ENCODE peak calls at places on chromosomes 5 and 9, in seven cellular contexts. Q, I, E, P, Y, R and V are unnamed samples.
A peak's percentile ranks its signal among the peaks of the same experiment; 100 is the strongest.

GRCh38 chr5:143401846-143402463 is 1.5 kb downstream of the NR3C1 start:
- DNase-seq in Q (no peak), I (no peak), E (no peak), P (peak; percentile 63), Y (peak; percentile 20), R (no peak), V (no peak)

GRCh38 chr9:96553070-96553469 is 66.6 kb downstream of the CDC14B start:
- DNase-seq in Q (no peak), I (no peak), E (no peak), P (peak; percentile 73), Y (peak; percentile 88), R (no peak), V (no peak)

GRCh38 chr9:109453210-109453842 is 44.8 kb downstream of the PTPN3 start:
- DNase-seq in Q (no peak), I (no peak), E (no peak), P (peak; percentile 97), Y (peak; percentile 81), R (no peak), V (no peak)

GRCh38 chr9:125999504-125999881 is 252.3 kb downstream of the PBX3 start:
- DNase-seq in Q (no peak), I (no peak), E (no peak), P (no peak), Y (no peak), R (no peak), V (no peak)

GRCh38 chr9:125974705-125975104 is 227.5 kb downstream of the PBX3 start:
- DNase-seq in Q (no peak), I (no peak), E (no peak), P (no peak), Y (no peak), R (no peak), V (no peak)

GRCh38 chr9:91784673-91785402 is 165.2 kb downstream of the ROR2 start:
- DNase-seq in Q (no peak), I (no peak), E (no peak), P (no peak), Y (no peak), R (no peak), V (no peak)

GRCh38 chr5:14268236-14268701 is 125.1 kb downstream of the TRIO start:
- DNase-seq in Q (no peak), I (no peak), E (no peak), P (peak; percentile 87), Y (peak; percentile 81), R (no peak), V (no peak)

GRCh38 chr5:53578854-53579253 is 18.4 kb downstream of the NDUFS4 start:
- DNase-seq in Q (no peak), I (no peak), E (no peak), P (no peak), Y (no peak), R (no peak), V (no peak)

GRCh38 chr5:98458004-98458403 is 315.5 kb upstream of the RGMB start:
- DNase-seq in Q (no peak), I (no peak), E (no peak), P (no peak), Y (peak; percentile 95), R (no peak), V (no peak)

GRCh38 chr5:98453309-98453708 is 320.2 kb upstream of the RGMB start:
- DNase-seq in Q (no peak), I (no peak), E (no peak), P (no peak), Y (no peak), R (no peak), V (no peak)

GRCh38 chr5:98455660-98456059 is 317.8 kb upstream of the RGMB start:
- DNase-seq in Q (no peak), I (no peak), E (no peak), P (no peak), Y (peak; percentile 77), R (no peak), V (no peak)

GRCh38 chr5:98454904-98455303 is 318.6 kb upstream of the RGMB start:
- DNase-seq in Q (no peak), I (no peak), E (no peak), P (peak; percentile 88), Y (peak; percentile 97), R (no peak), V (no peak)

DNA sequence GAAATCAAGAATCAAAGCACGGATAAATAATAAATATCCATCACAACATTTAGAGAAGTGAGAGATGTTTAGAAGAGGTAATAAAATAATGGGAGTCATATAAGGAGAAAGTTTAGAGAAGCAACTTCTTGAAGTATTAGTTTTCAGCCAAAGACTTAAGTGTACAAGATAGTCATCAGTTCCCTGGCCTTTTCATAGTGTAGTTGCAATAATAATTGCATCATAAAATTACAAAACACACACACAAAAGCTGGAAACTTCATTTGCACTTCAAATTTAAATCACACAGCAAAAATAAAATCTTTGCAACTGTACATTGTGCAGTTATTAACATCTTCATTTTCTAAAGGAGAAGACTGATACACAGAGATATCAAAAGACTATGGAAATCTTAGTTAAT is 319.1 kb upstream of the RGMB start:
- DNase-seq in Q (no peak), I (no peak), E (no peak), P (peak; percentile 9), Y (peak; percentile 55), R (no peak), V (no peak)
- H3K4me3 ChIP-seq in Q (no peak overlapping the region), I (no peak overlapping the region), E (no peak overlapping the region), P (no peak overlapping the region), Y (no peak overlapping the region), R (no peak overlapping the region), V (no peak overlapping the region)

GRCh38 chr5:176776916-176777315 is 33.4 kb upstream of the UNC5A start:
- DNase-seq in Q (no peak), I (no peak), E (no peak), P (no peak), Y (no peak), R (no peak), V (no peak)
- H3K27ac ChIP-seq in Q (no peak overlapping the region), I (no peak overlapping the region), E (no peak overlapping the region), P (no peak overlapping the region), Y (no peak overlapping the region), R (no peak overlapping the region), V (no peak overlapping the region)

GRCh38 chr9:87813119-87813463 is 69.6 kb upstream of the SPATA31E1 start:
- DNase-seq in Q (no peak), I (no peak), E (no peak), P (no peak), Y (no peak), R (no peak), V (no peak)
- TF ChIP-seq CTCF in Q (no peak), I (no peak), E (no peak), P (no peak), Y (no peak), R (no peak), V (no peak)

DNA sequence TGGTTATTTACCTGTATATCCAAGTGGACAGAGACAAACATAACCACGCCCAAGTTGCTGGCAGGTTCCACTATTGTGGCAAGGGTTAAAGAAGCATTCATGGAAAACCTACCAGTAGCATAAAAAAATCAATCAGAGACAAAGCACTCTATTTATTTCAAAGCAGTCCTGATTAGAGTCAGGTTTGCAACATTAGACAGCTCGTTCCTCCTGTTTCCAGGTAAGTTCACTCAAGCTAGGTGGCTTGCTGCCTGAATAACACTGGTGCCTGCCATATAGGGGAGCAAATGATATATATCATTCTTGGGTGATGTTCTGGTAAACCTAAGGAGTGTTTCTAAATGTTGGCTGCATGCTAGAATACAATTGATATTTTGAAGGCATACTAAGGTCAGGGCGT is 119.6 kb upstream of the TXNDC8 start:
- DNase-seq in Q (no peak), I (no peak), E (no peak), P (no peak), Y (no peak), R (no peak), V (no peak)
- H3K4me3 ChIP-seq in Q (no peak overlapping the region), I (no peak overlapping the region), E (no peak overlapping the region), P (no peak overlapping the region), Y (no peak overlapping the region), R (no peak overlapping the region), V (no peak overlapping the region)

GRCh38 chr5:1171340-1171941 is 30.0 kb upstream of the SLC6A19 start:
- DNase-seq in Q (no peak), I (no peak), E (no peak), P (no peak), Y (peak; percentile 33), R (no peak), V (no peak)
- H3K27ac ChIP-seq in Q (no peak overlapping the region), I (no peak overlapping the region), E (no peak overlapping the region), P (no peak overlapping the region), Y (no peak overlapping the region), R (no peak overlapping the region), V (no peak overlapping the region)

GRCh38 chr9:20552874-20553624 is 69.2 kb downstream of the MLLT3 start:
- DNase-seq in Q (no peak), I (no peak), E (no peak), P (no peak), Y (peak; percentile 25), R (no peak), V (no peak)
- TF ChIP-seq CTCF in Q (peak; percentile 31), I (no peak), E (peak; percentile 55), P (peak; percentile 23), Y (peak; percentile 36), R (peak; percentile 26), V (peak; percentile 16)

DNA sequence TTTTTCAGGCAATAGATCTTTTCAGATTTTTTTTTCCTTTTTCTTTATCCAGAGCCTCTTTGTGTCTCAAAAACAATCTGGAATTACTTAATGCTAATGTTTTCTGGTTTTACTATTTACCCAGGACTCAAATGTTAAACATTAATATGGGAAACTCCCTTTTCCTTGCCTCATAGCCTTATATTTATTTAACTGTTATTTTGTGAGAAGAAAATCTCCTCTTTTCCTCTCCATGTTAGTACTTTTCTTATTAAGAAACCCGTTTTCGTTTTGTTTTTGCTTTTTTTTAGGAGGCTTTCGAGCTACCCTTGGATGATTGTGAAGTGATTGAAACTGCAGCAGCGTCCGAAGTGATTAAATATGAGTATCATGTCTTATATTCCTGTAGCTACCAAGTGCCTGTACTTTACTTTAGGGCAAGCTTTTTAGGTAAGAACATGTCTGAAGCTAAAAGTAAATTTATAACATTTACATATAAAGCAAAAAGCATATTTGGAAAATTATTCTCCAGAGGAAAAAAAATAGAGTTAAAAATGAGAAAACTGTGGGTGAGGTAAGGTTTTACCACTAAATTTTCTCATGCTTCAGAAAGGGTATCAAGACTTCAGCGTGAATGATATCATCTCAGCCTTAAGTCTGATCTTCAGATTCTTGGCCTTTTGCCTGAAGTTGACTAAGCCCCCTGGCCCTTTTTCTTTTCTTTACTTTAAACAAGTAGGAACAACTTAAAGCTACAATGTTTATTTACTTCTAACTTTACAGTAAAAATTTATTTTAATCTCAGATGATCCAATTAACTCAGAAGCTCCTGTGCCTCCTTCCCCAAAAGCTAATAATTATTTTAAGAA is 113.8 kb downstream of the RPS23 start:
- DNase-seq in Q (no peak), I (no peak), E (no peak), P (peak; percentile 34), Y (peak; percentile 95), R (no peak), V (no peak)
- H3K4me3 ChIP-seq in Q (no peak overlapping the region), I (no peak overlapping the region), E (no peak overlapping the region), P (no peak overlapping the region), Y (no peak overlapping the region), R (no peak overlapping the region), V (no peak overlapping the region)